ENCODE peak calls at places on chromosomes 2 and 18, in seven cellular contexts. N, A, M, Q, X, O and D are unnamed samples.

GRCh38 chr2:227377461-227378351 is 1.4 kb downstream of the TM4SF20 start:
- DNase-seq in X (no peak), Q (no peak), M (no peak), A (no peak), N (no peak), O (no peak), D (no peak)

GRCh38 chr2:233124449-233125080 is 64.4 kb downstream of the INPP5D start:
- DNase-seq in X (no peak), M (no peak), Q (no peak), O (no peak), N (no peak), A (no peak), D (no peak)

GRCh38 chr2:128026422-128027277 is 1.2 kb downstream of the SAP130 start:
- DNase-seq in X (peak), O (no peak), M (no peak), N (no peak), Q (peak), A (no peak), D (peak)

GRCh38 chr2:20483496-20483895 is 36.6 kb downstream of the RHOB start:
- DNase-seq in A (no peak), N (no peak), Q (no peak), X (no peak), O (no peak), M (no peak), D (no peak)

GRCh38 chr2:98551316-98551715 is 57.0 kb downstream of the COA5 start:
- DNase-seq in M (no peak), N (peak), O (no peak), X (no peak), A (no peak), Q (no peak), D (no peak)

GRCh38 chr18:6576706-6577375 is 152.7 kb upstream of the ARHGAP28 start:
- DNase-seq in X (no peak), M (no peak), N (no peak), Q (no peak), A (no peak), O (no peak), D (no peak)

GRCh38 chr2:84302513-84303412 is 156.3 kb downstream of the SUCLG1 start:
- DNase-seq in Q (peak), M (peak), X (peak), A (peak), N (no peak), O (peak), D (no peak)

GRCh38 chr18:48073231-48073930 is 142.9 kb upstream of the SMAD2 start:
- DNase-seq in Q (no peak), X (no peak), O (no peak), M (no peak), A (no peak), N (no peak), D (no peak)

GRCh38 chr2:241811209-241811951 is 2.4 kb downstream of the NEU4 start:
- DNase-seq in M (no peak), X (no peak), N (no peak), A (no peak), O (no peak), Q (no peak), D (no peak)

GRCh38 chr2:158740127-158740526 is 55.0 kb upstream of the DAPL1 start:
- DNase-seq in A (no peak), X (peak), Q (peak), M (peak), N (no peak), O (peak), D (no peak)